ENCODE peak calls at places on chromosomes 13 and 19, in seven cellular contexts. One of them, this sample, is unnamed.
A peak's percentile ranks its signal among the peaks of the same experiment; 100 is the strongest.

GRCh38 chr19:35468637-35469036 is 20.6 kb downstream of the FFAR2 start:
- DNase-seq in H1: no peak
- DNase-seq in mesenchymal stem cell: peak; percentile 33
- DNase-seq in mesendoderm: peak; percentile 81
- DNase-seq in H9: peak; percentile 70
- DNase-seq in neuronal stem cell: no peak
- DNase-seq in IMR-90: no peak
- DNase-seq in this sample: peak; percentile 27

GRCh38 chr13:34430294-34430693 is 511.8 kb upstream of the NBEA start:
- DNase-seq in H9: no peak
- DNase-seq in IMR-90: peak; percentile 3
- DNase-seq in neuronal stem cell: no peak
- DNase-seq in mesendoderm: no peak
- DNase-seq in H1: no peak
- DNase-seq in mesenchymal stem cell: peak; percentile 25
- DNase-seq in this sample: no peak

GRCh38 chr19:40681039-40681438 is 9.4 kb downstream of the NUMBL start:
- DNase-seq in neuronal stem cell: no peak
- DNase-seq in mesendoderm: no peak
- DNase-seq in IMR-90: no peak
- DNase-seq in H1: no peak
- DNase-seq in H9: no peak
- DNase-seq in mesenchymal stem cell: no peak
- DNase-seq in this sample: no peak

GRCh38 chr13:94331281-94331680 is 148.2 kb downstream of the DCT start:
- DNase-seq in mesendoderm: no peak
- DNase-seq in H9: no peak
- DNase-seq in H1: no peak
- DNase-seq in IMR-90: no peak
- DNase-seq in neuronal stem cell: no peak
- DNase-seq in mesenchymal stem cell: no peak
- DNase-seq in this sample: no peak

GRCh38 chr13:23695711-23696512 is 125.7 kb downstream of the TNFRSF19 start:
- DNase-seq in mesendoderm: no peak
- DNase-seq in mesenchymal stem cell: no peak
- DNase-seq in neuronal stem cell: no peak
- DNase-seq in IMR-90: no peak
- DNase-seq in H9: peak; percentile 59
- DNase-seq in H1: no peak
- DNase-seq in this sample: no peak

GRCh38 chr13:72284791-72285190 is 417.8 kb upstream of the DACH1 start:
- DNase-seq in mesendoderm: no peak
- DNase-seq in IMR-90: no peak
- DNase-seq in H1: no peak
- DNase-seq in mesenchymal stem cell: no peak
- DNase-seq in H9: no peak
- DNase-seq in neuronal stem cell: no peak
- DNase-seq in this sample: no peak

GRCh38 chr19:50854636-50855410 is at the start of gene KLK3:
- DNase-seq in H1: no peak
- DNase-seq in H9: no peak
- DNase-seq in mesendoderm: no peak
- DNase-seq in IMR-90: no peak
- DNase-seq in neuronal stem cell: no peak
- DNase-seq in mesenchymal stem cell: no peak
- DNase-seq in this sample: no peak

GRCh38 chr19:14933506-14933905 is 7.8 kb upstream of the OR7C2 start:
- DNase-seq in H1: no peak
- DNase-seq in neuronal stem cell: no peak
- DNase-seq in mesendoderm: no peak
- DNase-seq in mesenchymal stem cell: no peak
- DNase-seq in IMR-90: no peak
- DNase-seq in H9: no peak
- DNase-seq in this sample: peak; percentile 33

GRCh38 chr13:100817897-100818296 is 143.3 kb upstream of the TMTC4 start:
- DNase-seq in mesendoderm: no peak
- DNase-seq in neuronal stem cell: no peak
- DNase-seq in H9: no peak
- DNase-seq in IMR-90: no peak
- DNase-seq in H1: no peak
- DNase-seq in mesenchymal stem cell: no peak
- DNase-seq in this sample: no peak

GRCh38 chr13:47000166-47000565 is 103.3 kb upstream of the HTR2A start:
- DNase-seq in mesendoderm: no peak
- DNase-seq in H9: no peak
- DNase-seq in IMR-90: peak; percentile 11
- DNase-seq in H1: no peak
- DNase-seq in neuronal stem cell: no peak
- DNase-seq in mesenchymal stem cell: no peak
- DNase-seq in this sample: no peak

GRCh38 chr13:37657134-37657533 is 58.6 kb upstream of the POSTN start:
- DNase-seq in mesenchymal stem cell: peak; percentile 27
- DNase-seq in IMR-90: peak; percentile 71
- DNase-seq in neuronal stem cell: no peak
- DNase-seq in H1: no peak
- DNase-seq in H9: no peak
- DNase-seq in mesendoderm: no peak
- DNase-seq in this sample: peak; percentile 35

GRCh38 chr13:35891973-35892441 is 239.2 kb downstream of the DCLK1 start:
- DNase-seq in IMR-90: peak; percentile 40
- DNase-seq in neuronal stem cell: no peak
- DNase-seq in H1: no peak
- DNase-seq in mesendoderm: no peak
- DNase-seq in H9: no peak
- DNase-seq in mesenchymal stem cell: no peak
- DNase-seq in this sample: no peak

GRCh38 chr19:46533085-46534081 is 37.7 kb upstream of the PNMA8B start:
- DNase-seq in IMR-90: no peak
- DNase-seq in mesendoderm: peak; percentile 57
- DNase-seq in H1: peak; percentile 63
- DNase-seq in neuronal stem cell: no peak
- DNase-seq in mesenchymal stem cell: no peak
- DNase-seq in H9: no peak
- DNase-seq in this sample: no peak

GRCh38 chr13:110560606-110561334 is 752 bp downstream of the RAB20 start:
- DNase-seq in neuronal stem cell: peak; percentile 48
- DNase-seq in mesendoderm: peak; percentile 75
- DNase-seq in H9: peak; percentile 57
- DNase-seq in mesenchymal stem cell: peak; percentile 68
- DNase-seq in IMR-90: no peak
- DNase-seq in H1: no peak
- DNase-seq in this sample: peak; percentile 64

GRCh38 chr19:47284324-47284899 is 9.7 kb downstream of the INAFM1 start:
- DNase-seq in mesenchymal stem cell: peak; percentile 61
- DNase-seq in neuronal stem cell: peak; percentile 69
- DNase-seq in H1: peak; percentile 60
- DNase-seq in H9: no peak
- DNase-seq in mesendoderm: peak; percentile 61
- DNase-seq in IMR-90: peak; percentile 68
- DNase-seq in this sample: peak; percentile 34

GRCh38 chr19:36775768-36776167 is 3.2 kb upstream of the ZNF850 start:
- DNase-seq in mesendoderm: no peak
- DNase-seq in H9: no peak
- DNase-seq in H1: no peak
- DNase-seq in IMR-90: no peak
- DNase-seq in mesenchymal stem cell: no peak
- DNase-seq in neuronal stem cell: no peak
- DNase-seq in this sample: peak; percentile 60

GRCh38 chr19:47390533-47391488 is 28.5 kb downstream of the MEIS3 start:
- DNase-seq in mesenchymal stem cell: no peak
- DNase-seq in H9: no peak
- DNase-seq in neuronal stem cell: no peak
- DNase-seq in IMR-90: no peak
- DNase-seq in H1: no peak
- DNase-seq in mesendoderm: no peak
- DNase-seq in this sample: no peak

GRCh38 chr13:112012004-112012704 is 54.8 kb upstream of the SOX1 start:
- DNase-seq in H9: peak; percentile 39
- DNase-seq in IMR-90: no peak
- DNase-seq in mesendoderm: peak; percentile 27
- DNase-seq in H1: peak; percentile 52
- DNase-seq in mesenchymal stem cell: no peak
- DNase-seq in neuronal stem cell: no peak
- DNase-seq in this sample: no peak

GRCh38 chr13:84479656-84480055 is 597.4 kb upstream of the SLITRK1 start:
- DNase-seq in IMR-90: peak; percentile 40
- DNase-seq in mesendoderm: no peak
- DNase-seq in neuronal stem cell: no peak
- DNase-seq in H9: no peak
- DNase-seq in mesenchymal stem cell: no peak
- DNase-seq in H1: no peak
- DNase-seq in this sample: no peak

DNA sequence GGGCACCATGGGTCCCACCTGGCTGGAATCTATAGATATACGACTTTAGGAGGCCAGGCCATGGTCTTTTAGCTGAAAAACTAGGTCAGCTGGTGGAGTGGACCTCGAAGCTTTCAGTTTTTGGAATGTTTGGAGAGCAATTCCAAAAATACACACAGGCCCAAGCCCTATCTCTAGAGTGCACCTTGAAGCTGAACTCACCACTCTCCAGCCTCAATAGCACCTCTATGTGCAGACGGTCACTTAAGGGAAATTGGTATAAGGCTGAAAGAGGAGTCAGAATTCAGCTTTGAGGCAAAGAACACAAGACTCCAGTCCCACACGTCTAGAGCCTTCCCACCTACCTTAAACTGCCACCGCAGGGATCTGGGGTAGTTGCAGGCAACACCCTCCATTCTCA is 56.4 kb upstream of the KATNAL1 start:
- DNase-seq in IMR-90: no peak
- DNase-seq in H9: no peak
- DNase-seq in neuronal stem cell: no peak
- DNase-seq in H1: no peak
- DNase-seq in mesenchymal stem cell: no peak
- DNase-seq in mesendoderm: no peak
- DNase-seq in this sample: no peak
- H3K4me1 ChIP-seq in IMR-90: peaks cover 16% of the 10 kb centered on the region
- H3K4me1 ChIP-seq in H9: peaks cover 7% of the 10 kb centered on the region
- H3K4me1 ChIP-seq in neuronal stem cell: peaks cover 4% of the 10 kb centered on the region
- H3K4me1 ChIP-seq in H1: peaks cover 4% of the 10 kb centered on the region
- H3K4me1 ChIP-seq in mesenchymal stem cell: peaks cover 6% of the 10 kb centered on the region
- H3K4me1 ChIP-seq in mesendoderm: peaks cover 3% of the 10 kb centered on the region
- H3K4me1 ChIP-seq in this sample: peaks cover 6% of the 10 kb centered on the region

GRCh38 chr13:28541966-28542365 is 47.0 kb upstream of the FLT1 start:
- DNase-seq in IMR-90: no peak
- DNase-seq in neuronal stem cell: no peak
- DNase-seq in mesenchymal stem cell: no peak
- DNase-seq in H9: no peak
- DNase-seq in mesendoderm: no peak
- DNase-seq in H1: no peak
- DNase-seq in this sample: peak; percentile 83

GRCh38 chr13:28538932-28539331 is 44.0 kb upstream of the FLT1 start:
- DNase-seq in IMR-90: no peak
- DNase-seq in mesendoderm: no peak
- DNase-seq in H1: no peak
- DNase-seq in neuronal stem cell: no peak
- DNase-seq in H9: no peak
- DNase-seq in mesenchymal stem cell: no peak
- DNase-seq in this sample: peak; percentile 81

GRCh38 chr13:28539625-28540286 is 44.8 kb upstream of the FLT1 start:
- DNase-seq in neuronal stem cell: no peak
- DNase-seq in H9: no peak
- DNase-seq in IMR-90: no peak
- DNase-seq in mesenchymal stem cell: no peak
- DNase-seq in H1: no peak
- DNase-seq in mesendoderm: no peak
- DNase-seq in this sample: peak; percentile 52

GRCh38 chr13:28542804-28543203 is 47.9 kb upstream of the FLT1 start:
- DNase-seq in mesendoderm: no peak
- DNase-seq in H1: no peak
- DNase-seq in IMR-90: no peak
- DNase-seq in neuronal stem cell: no peak
- DNase-seq in H9: no peak
- DNase-seq in mesenchymal stem cell: no peak
- DNase-seq in this sample: peak; percentile 50

DNA sequence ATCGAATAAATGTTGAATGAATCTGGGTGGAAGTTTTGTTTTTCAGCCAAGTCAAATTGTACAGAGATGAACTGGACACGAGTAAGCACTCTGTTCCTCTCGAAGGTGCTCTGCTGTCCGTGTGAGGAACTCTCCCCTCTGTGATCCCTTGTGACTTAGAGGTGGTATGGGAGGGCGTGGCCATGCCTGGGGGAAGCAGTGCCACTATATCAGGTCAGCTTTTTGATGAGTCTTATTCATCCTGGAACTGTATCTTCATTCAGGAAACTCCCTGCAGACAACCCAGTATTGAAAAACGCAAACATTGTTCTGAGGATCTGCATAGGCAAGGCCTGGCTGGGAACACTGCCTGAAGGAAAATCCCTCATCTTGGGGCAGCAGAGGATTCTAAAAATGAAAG is 45.7 kb upstream of the FLT1 start:
- DNase-seq in H9: no peak
- DNase-seq in IMR-90: peak; percentile 57
- DNase-seq in neuronal stem cell: no peak
- DNase-seq in mesenchymal stem cell: no peak
- DNase-seq in mesendoderm: no peak
- DNase-seq in H1: no peak
- DNase-seq in this sample: peak; percentile 88
- H3K18ac ChIP-seq in H9: no peak overlapping the region
- H3K18ac ChIP-seq in IMR-90: no peak overlapping the region
- H3K18ac ChIP-seq in neuronal stem cell: no peak overlapping the region
- H3K18ac ChIP-seq in mesenchymal stem cell: no peak overlapping the region
- H3K18ac ChIP-seq in mesendoderm: no peak overlapping the region
- H3K18ac ChIP-seq in H1: no peak overlapping the region
- H3K18ac ChIP-seq in this sample: no peak overlapping the region

GRCh38 chr19:41864374-41864773 is 4.3 kb downstream of the RPS19 start:
- DNase-seq in H9: no peak
- DNase-seq in mesenchymal stem cell: no peak
- DNase-seq in neuronal stem cell: no peak
- DNase-seq in H1: no peak
- DNase-seq in mesendoderm: no peak
- DNase-seq in IMR-90: no peak
- DNase-seq in this sample: no peak
- H3K4me1 ChIP-seq in H9: no peaks in the 10 kb centered on the region
- H3K4me1 ChIP-seq in mesenchymal stem cell: peaks cover 39% of the 10 kb centered on the region
- H3K4me1 ChIP-seq in neuronal stem cell: peaks cover 16% of the 10 kb centered on the region
- H3K4me1 ChIP-seq in H1: peaks cover 11% of the 10 kb centered on the region
- H3K4me1 ChIP-seq in mesendoderm: peaks cover 8% of the 10 kb centered on the region
- H3K4me1 ChIP-seq in IMR-90: peaks cover 14% of the 10 kb centered on the region
- H3K4me1 ChIP-seq in this sample: peaks cover 6% of the 10 kb centered on the region

GRCh38 chr19:3448616-3449334 is 31.6 kb downstream of the SMIM24 start:
- DNase-seq in mesenchymal stem cell: no peak
- DNase-seq in neuronal stem cell: no peak
- DNase-seq in IMR-90: no peak
- DNase-seq in H9: no peak
- DNase-seq in mesendoderm: no peak
- DNase-seq in H1: no peak
- DNase-seq in this sample: no peak
- H3K18ac ChIP-seq in mesenchymal stem cell: no peak overlapping the region
- H3K18ac ChIP-seq in neuronal stem cell: no peak overlapping the region
- H3K18ac ChIP-seq in IMR-90: no peak overlapping the region
- H3K18ac ChIP-seq in H9: no peak overlapping the region
- H3K18ac ChIP-seq in mesendoderm: no peak overlapping the region
- H3K18ac ChIP-seq in H1: no peak overlapping the region
- H3K18ac ChIP-seq in this sample: no peak overlapping the region